ENCODE peak calls at places on chromosomes 5 and 9, in nine cellular contexts. One of them, this sample, is unnamed.

GRCh38 chr9:117722108-117722761 is 18.0 kb downstream of the TLR4 start:
- DNase-seq in WTC11: no peak
- DNase-seq in SHP77: no peak
- DNase-seq in AML-193: no peak
- DNase-seq in CD8-positive, alpha-beta T cell: no peak
- DNase-seq in NCI-H1092: no peak
- DNase-seq in MG63: no peak
- DNase-seq in lung: no peak
- DNase-seq in NB4: no peak
- DNase-seq in this sample: no peak

GRCh38 chr5:175692996-175693700 is 35.3 kb downstream of the HRH2 start:
- DNase-seq in AML-193: no peak
- DNase-seq in lung: no peak
- DNase-seq in WTC11: no peak
- DNase-seq in SHP77: no peak
- DNase-seq in CD8-positive, alpha-beta T cell: no peak
- DNase-seq in NB4: peak; percentile 43
- DNase-seq in NCI-H1092: no peak
- DNase-seq in MG63: no peak
- DNase-seq in this sample: peak; percentile 20

GRCh38 chr5:9594913-9595312 is 35.2 kb downstream of the TAS2R1 start:
- DNase-seq in WTC11: no peak
- DNase-seq in CD8-positive, alpha-beta T cell: no peak
- DNase-seq in AML-193: no peak
- DNase-seq in lung: no peak
- DNase-seq in MG63: no peak
- DNase-seq in NCI-H1092: no peak
- DNase-seq in NB4: no peak
- DNase-seq in SHP77: no peak
- DNase-seq in this sample: no peak

GRCh38 chr5:1050449-1051365 is 42.1 kb downstream of the NKD2 start:
- DNase-seq in MG63: no peak
- DNase-seq in SHP77: peak; percentile 27
- DNase-seq in NCI-H1092: no peak
- DNase-seq in CD8-positive, alpha-beta T cell: no peak
- DNase-seq in WTC11: no peak
- DNase-seq in AML-193: no peak
- DNase-seq in lung: no peak
- DNase-seq in NB4: peak; percentile 74
- DNase-seq in this sample: no peak

GRCh38 chr9:23850242-23851023 is 24.4 kb upstream of the ELAVL2 start:
- DNase-seq in lung: no peak
- DNase-seq in NB4: no peak
- DNase-seq in NCI-H1092: no peak
- DNase-seq in CD8-positive, alpha-beta T cell: no peak
- DNase-seq in SHP77: peak; percentile 43
- DNase-seq in MG63: no peak
- DNase-seq in WTC11: peak; percentile 56
- DNase-seq in AML-193: no peak
- DNase-seq in this sample: no peak

GRCh38 chr9:127566351-127567001 is 45.6 kb upstream of the STXBP1 start:
- DNase-seq in WTC11: no peak
- DNase-seq in MG63: no peak
- DNase-seq in lung: peak; percentile 78
- DNase-seq in CD8-positive, alpha-beta T cell: no peak
- DNase-seq in NB4: no peak
- DNase-seq in AML-193: no peak
- DNase-seq in SHP77: no peak
- DNase-seq in NCI-H1092: no peak
- DNase-seq in this sample: peak; percentile 82

GRCh38 chr9:20640331-20641187 is 18.3 kb upstream of the MLLT3 start:
- DNase-seq in WTC11: no peak
- DNase-seq in NB4: peak; percentile 60
- DNase-seq in MG63: peak; percentile 91
- DNase-seq in SHP77: no peak
- DNase-seq in CD8-positive, alpha-beta T cell: peak; percentile 46
- DNase-seq in AML-193: no peak
- DNase-seq in NCI-H1092: peak; percentile 69
- DNase-seq in lung: no peak
- DNase-seq in this sample: peak; percentile 68

GRCh38 chr9:114614373-114614772 is 3.3 kb downstream of the TMEM268 start:
- DNase-seq in MG63: no peak
- DNase-seq in WTC11: no peak
- DNase-seq in SHP77: no peak
- DNase-seq in NB4: no peak
- DNase-seq in CD8-positive, alpha-beta T cell: no peak
- DNase-seq in AML-193: no peak
- DNase-seq in lung: no peak
- DNase-seq in NCI-H1092: no peak
- DNase-seq in this sample: no peak

GRCh38 chr5:91291628-91292569 is 91.2 kb downstream of the ARRDC3 start:
- DNase-seq in CD8-positive, alpha-beta T cell: no peak
- DNase-seq in WTC11: no peak
- DNase-seq in SHP77: no peak
- DNase-seq in MG63: no peak
- DNase-seq in lung: no peak
- DNase-seq in NCI-H1092: no peak
- DNase-seq in NB4: no peak
- DNase-seq in AML-193: no peak
- DNase-seq in this sample: no peak

This sample was measured in Peyer's patch.